ENCODE peak calls at places on chromosomes 4 and X, in eight cellular contexts. P is AG09309; G is cardiac muscle cell; Z is hepatocyte; N is Jurkat, Clone E6-1; B is epithelial cell of esophagus; X is GM12865; V is Caco-2. L is an unnamed sample.

GRCh38 chrX:1112321-1112720 is 100.1 kb downstream of the CRLF2 start:
- DNase-seq in P (no peak), G (no peak), Z (no peak), N (no peak), B (no peak), X (no peak), V (no peak), L (no peak)

GRCh38 chrX:1316527-1316926 is 20.1 kb upstream of the IL3RA start:
- DNase-seq in P (no peak), G (no peak), Z (no peak), N (no peak), B (no peak), X (no peak), V (no peak), L (no peak)

GRCh38 chrX:153662266-153662665 is 11.3 kb downstream of the PNCK start:
- DNase-seq in P (no peak), G (peak; percentile 33), Z (peak; percentile 68), N (no peak), B (peak; percentile 54), X (peak; percentile 40), V (peak; percentile 63), L (peak; percentile 63)

GRCh38 chr4:89334830-89335229 is 27.2 kb upstream of the GPRIN3 start:
- DNase-seq in P (no peak), G (no peak), Z (no peak), N (no peak), B (no peak), X (no peak), V (no peak), L (no peak)

GRCh38 chr4:76811604-76812412 is 86.1 kb downstream of the SOWAHB start:
- DNase-seq in P (peak; percentile 2), G (peak; percentile 82), Z (peak; percentile 38), N (no peak), B (no peak), X (no peak), V (no peak), L (peak; percentile 88)

GRCh38 chr4:68865178-68865638 is 49.4 kb downstream of the UGT2B10 start:
- DNase-seq in P (no peak), G (no peak), Z (no peak), N (no peak), B (peak; percentile 55), X (no peak), V (no peak), L (no peak)

GRCh38 chrX:146243071-146243470 is 425.4 kb downstream of the SLITRK2 start:
- DNase-seq in P (no peak), G (no peak), Z (no peak), N (no peak), B (no peak), X (no peak), V (no peak), L (no peak)

GRCh38 chr4:6641164-6641970 is 882 bp downstream of the MRFAP1 start:
- DNase-seq in P (no peak), G (peak; percentile 52), Z (peak; percentile 75), N (no peak), B (peak; percentile 62), X (peak; percentile 48), V (no peak), L (no peak)

GRCh38 chrX:73214366-73215094 is at the start of gene NAP1L2:
- DNase-seq in P (no peak), G (peak; percentile 6), Z (peak; percentile 20), N (peak; percentile 74), B (peak; percentile 51), X (peak; percentile 0), V (no peak), L (peak; percentile 4)

GRCh38 chrX:74230094-74230493 is 73.9 kb upstream of the ZCCHC13 start:
- DNase-seq in P (no peak), G (peak; percentile 13), Z (no peak), N (no peak), B (no peak), X (no peak), V (no peak), L (no peak)

GRCh38 chrX:10450229-10450958 is 170.0 kb downstream of the MID1 start:
- DNase-seq in P (peak; percentile 59), G (peak; percentile 81), Z (no peak), N (no peak), B (peak; percentile 40), X (no peak), V (no peak), L (peak; percentile 29)

GRCh38 chrX:20522420-20522819 is 255.7 kb upstream of the RPS6KA3 start:
- DNase-seq in P (no peak), G (no peak), Z (no peak), N (no peak), B (no peak), X (no peak), V (no peak), L (no peak)

GRCh38 chrX:150200361-150200760 is 162.8 kb upstream of the MAMLD1 start:
- DNase-seq in P (no peak), G (no peak), Z (no peak), N (no peak), B (no peak), X (no peak), V (no peak), L (no peak)

GRCh38 chr4:118883861-118884260 is 4.8 kb upstream of the SYNPO2 start:
- DNase-seq in P (no peak), G (no peak), Z (no peak), N (no peak), B (no peak), X (no peak), V (no peak), L (no peak)

GRCh38 chr4:56689661-56690060 is 8.6 kb upstream of the HOPX start:
- DNase-seq in P (no peak), G (no peak), Z (no peak), N (no peak), B (no peak), X (no peak), V (no peak), L (no peak)

GRCh38 chr4:112563431-112564200 is 47.6 kb upstream of the NEUROG2 start:
- DNase-seq in P (no peak), G (no peak), Z (no peak), N (no peak), B (no peak), X (no peak), V (no peak), L (no peak)

GRCh38 chr4:184100297-184100885 is 117.3 kb downstream of the ENPP6 start:
- DNase-seq in P (no peak), G (peak; percentile 38), Z (peak; percentile 51), N (no peak), B (peak; percentile 33), X (peak; percentile 48), V (no peak), L (no peak)

GRCh38 chr4:184651899-184652298 is 2.4 kb downstream of the PRIMPOL start:
- DNase-seq in P (no peak), G (no peak), Z (no peak), N (no peak), B (no peak), X (no peak), V (no peak), L (no peak)

GRCh38 chr4:183541081-183542045 is 36.5 kb downstream of the ING2 start:
- DNase-seq in P (no peak), G (peak; percentile 15), Z (peak; percentile 14), N (no peak), B (no peak), X (no peak), V (no peak), L (no peak)

GRCh38 chr4:3392319-3392718 is 49.4 kb upstream of the HGFAC start:
- DNase-seq in P (no peak), G (no peak), Z (no peak), N (no peak), B (no peak), X (no peak), V (no peak), L (no peak)

GRCh38 chr4:7424553-7425111 is 10.1 kb downstream of the PSAPL1 start:
- DNase-seq in P (no peak), G (no peak), Z (no peak), N (no peak), B (no peak), X (no peak), V (peak; percentile 15), L (no peak)

GRCh38 chr4:22897520-22898108 is 204.9 kb downstream of the GBA3 start:
- DNase-seq in P (no peak), G (peak; percentile 33), Z (peak; percentile 57), N (peak; percentile 22), B (peak; percentile 42), X (peak; percentile 28), V (no peak), L (peak; percentile 28)

GRCh38 chr4:7897811-7898210 is 41.9 kb downstream of the AFAP1 start:
- DNase-seq in P (no peak), G (no peak), Z (no peak), N (no peak), B (peak; percentile 39), X (no peak), V (no peak), L (no peak)

GRCh38 chr4:168220893-168221292 is 97.7 kb downstream of the DDX60 start:
- DNase-seq in P (no peak), G (no peak), Z (no peak), N (no peak), B (peak; percentile 29), X (no peak), V (no peak), L (no peak)
- H3K4me3 ChIP-seq in P (no peak overlapping the region), G (no peak overlapping the region), Z (no peak overlapping the region), N (no peak overlapping the region), B (no peak overlapping the region), X (no peak overlapping the region), V (no peak overlapping the region), L (no peak overlapping the region)

GRCh38 chr4:141240671-141241070 is 20.0 kb downstream of the ZNF330 start:
- DNase-seq in P (no peak), G (no peak), Z (no peak), N (no peak), B (no peak), X (peak; percentile 20), V (no peak), L (no peak)
- H3K4me3 ChIP-seq in P (no peak overlapping the region), G (no peak overlapping the region), Z (no peak overlapping the region), N (no peak overlapping the region), B (no peak overlapping the region), X (no peak overlapping the region), V (no peak overlapping the region), L (no peak overlapping the region)

DNA sequence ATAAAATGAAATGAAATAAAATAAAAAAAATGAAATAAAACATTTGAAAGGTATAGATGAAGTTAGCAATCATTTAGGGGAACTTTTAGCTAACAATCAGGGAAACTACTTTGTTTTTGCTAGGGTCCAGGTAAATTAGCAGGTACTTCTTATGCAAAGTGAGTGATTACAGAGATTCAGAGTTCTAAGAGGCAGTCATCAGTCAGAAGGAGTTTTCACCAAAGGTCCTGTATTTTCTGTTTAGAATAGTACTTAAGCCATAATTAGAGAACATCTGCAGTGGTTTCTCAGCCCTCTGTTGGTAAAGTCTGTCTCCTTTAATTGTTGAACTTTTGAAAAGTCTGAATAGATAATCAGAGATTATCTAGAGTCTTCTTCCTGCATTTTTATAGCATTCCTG is 50.6 kb downstream of the STIM2 start:
- DNase-seq in P (no peak), G (no peak), Z (no peak), N (no peak), B (no peak), X (no peak), V (no peak), L (peak; percentile 31)
- H3K4me3 ChIP-seq in P (no peak overlapping the region), G (no peak overlapping the region), Z (no peak overlapping the region), N (no peak overlapping the region), B (no peak overlapping the region), X (no peak overlapping the region), V (no peak overlapping the region), L (no peak overlapping the region)

DNA sequence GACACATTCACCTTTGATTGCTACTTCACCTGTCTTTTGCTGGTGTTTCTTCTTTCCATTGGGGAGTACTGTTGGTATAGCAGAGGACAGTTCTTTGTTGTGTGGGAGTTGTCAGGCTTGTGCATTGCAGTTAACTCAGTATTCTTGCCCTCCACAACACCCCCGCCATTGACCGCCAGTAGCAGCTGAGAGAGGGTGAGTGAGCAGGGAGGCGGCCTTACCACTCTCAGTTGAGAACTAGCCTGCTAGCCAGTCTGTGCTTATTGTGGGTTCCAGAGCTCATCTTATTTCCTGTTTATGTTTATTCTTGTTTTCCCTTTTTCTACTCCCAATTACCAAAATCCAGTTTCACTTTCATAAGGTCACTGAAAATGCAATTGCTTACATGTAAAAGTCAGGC is 52.2 kb downstream of the STIM2 start:
- DNase-seq in P (no peak), G (no peak), Z (no peak), N (no peak), B (no peak), X (peak; percentile 60), V (no peak), L (no peak)
- H3K4me3 ChIP-seq in P (no peak overlapping the region), G (no peak overlapping the region), Z (no peak overlapping the region), N (no peak overlapping the region), B (no peak overlapping the region), X (no peak overlapping the region), V (no peak overlapping the region), L (no peak overlapping the region)